ENCODE peak calls at places on chromosomes 2 and 18, in six cellular contexts. One of them, this sample, is unnamed.

GRCh38 chr18:79552696-79553095 is 126.9 kb upstream of the CTDP1 start:
- DNase-seq in adrenal gland: no peak
- DNase-seq in effector memory CD4-positive, alpha-beta T cell: no peak
- DNase-seq in heart left ventricle: peak; percentile 12
- DNase-seq in Panc1: no peak
- DNase-seq in neuronal stem cell: no peak
- DNase-seq in this sample: no peak

GRCh38 chr2:233769260-233769659 is 8.9 kb upstream of the MROH2A start:
- DNase-seq in adrenal gland: no peak
- DNase-seq in effector memory CD4-positive, alpha-beta T cell: no peak
- DNase-seq in heart left ventricle: no peak
- DNase-seq in Panc1: no peak
- DNase-seq in neuronal stem cell: no peak
- DNase-seq in this sample: no peak

GRCh38 chr2:152718909-152719645 is 657 bp downstream of the ARL6IP6 start:
- DNase-seq in adrenal gland: peak; percentile 50
- DNase-seq in effector memory CD4-positive, alpha-beta T cell: no peak
- DNase-seq in heart left ventricle: no peak
- DNase-seq in Panc1: no peak
- DNase-seq in neuronal stem cell: peak; percentile 56
- DNase-seq in this sample: no peak

GRCh38 chr2:173448938-173449471 is 94.3 kb downstream of the CDCA7 start:
- DNase-seq in adrenal gland: peak; percentile 91
- DNase-seq in effector memory CD4-positive, alpha-beta T cell: peak; percentile 2
- DNase-seq in heart left ventricle: peak; percentile 87
- DNase-seq in Panc1: peak; percentile 55
- DNase-seq in neuronal stem cell: peak; percentile 57
- DNase-seq in this sample: peak; percentile 58

GRCh38 chr18:78898635-78899034 is 81.0 kb upstream of the SALL3 start:
- DNase-seq in adrenal gland: no peak
- DNase-seq in effector memory CD4-positive, alpha-beta T cell: no peak
- DNase-seq in heart left ventricle: no peak
- DNase-seq in Panc1: no peak
- DNase-seq in neuronal stem cell: no peak
- DNase-seq in this sample: no peak

GRCh38 chr18:47881752-47882455 is 48.6 kb downstream of the SMAD2 start:
- DNase-seq in adrenal gland: no peak
- DNase-seq in effector memory CD4-positive, alpha-beta T cell: no peak
- DNase-seq in heart left ventricle: no peak
- DNase-seq in Panc1: no peak
- DNase-seq in neuronal stem cell: no peak
- DNase-seq in this sample: no peak

GRCh38 chr2:84938194-84938879 is 32.6 kb upstream of the KCMF1 start:
- DNase-seq in adrenal gland: no peak
- DNase-seq in effector memory CD4-positive, alpha-beta T cell: peak; percentile 6
- DNase-seq in heart left ventricle: no peak
- DNase-seq in Panc1: no peak
- DNase-seq in neuronal stem cell: no peak
- DNase-seq in this sample: no peak

GRCh38 chr2:241118727-241119505 is 16.8 kb upstream of the MTERF4 start:
- DNase-seq in adrenal gland: no peak
- DNase-seq in effector memory CD4-positive, alpha-beta T cell: no peak
- DNase-seq in heart left ventricle: no peak
- DNase-seq in Panc1: no peak
- DNase-seq in neuronal stem cell: no peak
- DNase-seq in this sample: no peak

GRCh38 chr2:51153236-51153635 is 121.3 kb upstream of the NRXN1 start:
- DNase-seq in adrenal gland: no peak
- DNase-seq in effector memory CD4-positive, alpha-beta T cell: no peak
- DNase-seq in heart left ventricle: no peak
- DNase-seq in Panc1: no peak
- DNase-seq in neuronal stem cell: no peak
- DNase-seq in this sample: no peak

GRCh38 chr2:167294031-167294774 is 405.9 kb downstream of the XIRP2 start:
- DNase-seq in adrenal gland: no peak
- DNase-seq in effector memory CD4-positive, alpha-beta T cell: no peak
- DNase-seq in heart left ventricle: no peak
- DNase-seq in Panc1: no peak
- DNase-seq in neuronal stem cell: peak; percentile 23
- DNase-seq in this sample: no peak

DNA sequence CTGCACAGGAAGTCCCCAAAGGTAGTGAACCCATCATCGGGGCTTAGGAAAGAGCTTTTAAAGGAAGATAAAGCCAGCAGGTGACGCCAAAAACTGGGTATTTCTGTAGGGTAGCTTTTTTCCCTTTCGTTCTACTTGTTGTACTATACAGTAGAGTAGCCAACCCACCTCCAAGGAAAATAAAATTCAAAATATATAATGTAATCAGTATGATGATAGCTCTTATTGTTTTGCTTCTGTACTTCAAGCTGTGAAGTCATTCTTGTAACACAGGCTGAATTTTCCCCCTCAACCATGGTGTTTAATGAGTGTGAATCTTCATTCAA is 112.1 kb downstream of the FAM210A start:
- DNase-seq in adrenal gland: no peak
- DNase-seq in effector memory CD4-positive, alpha-beta T cell: no peak
- DNase-seq in heart left ventricle: no peak
- DNase-seq in Panc1: no peak
- DNase-seq in neuronal stem cell: no peak
- DNase-seq in this sample: no peak
- H3K4me1 ChIP-seq in adrenal gland: peaks cover 1% of the 10 kb centered on the region
- H3K4me1 ChIP-seq in effector memory CD4-positive, alpha-beta T cell: peaks cover 53% of the 10 kb centered on the region
- H3K4me1 ChIP-seq in heart left ventricle: peaks cover 66% of the 10 kb centered on the region
- H3K4me1 ChIP-seq in Panc1: no peaks in the 10 kb centered on the region
- H3K4me1 ChIP-seq in neuronal stem cell: peaks cover 15% of the 10 kb centered on the region
- H3K4me1 ChIP-seq in this sample: peaks cover 20% of the 10 kb centered on the region

DNA sequence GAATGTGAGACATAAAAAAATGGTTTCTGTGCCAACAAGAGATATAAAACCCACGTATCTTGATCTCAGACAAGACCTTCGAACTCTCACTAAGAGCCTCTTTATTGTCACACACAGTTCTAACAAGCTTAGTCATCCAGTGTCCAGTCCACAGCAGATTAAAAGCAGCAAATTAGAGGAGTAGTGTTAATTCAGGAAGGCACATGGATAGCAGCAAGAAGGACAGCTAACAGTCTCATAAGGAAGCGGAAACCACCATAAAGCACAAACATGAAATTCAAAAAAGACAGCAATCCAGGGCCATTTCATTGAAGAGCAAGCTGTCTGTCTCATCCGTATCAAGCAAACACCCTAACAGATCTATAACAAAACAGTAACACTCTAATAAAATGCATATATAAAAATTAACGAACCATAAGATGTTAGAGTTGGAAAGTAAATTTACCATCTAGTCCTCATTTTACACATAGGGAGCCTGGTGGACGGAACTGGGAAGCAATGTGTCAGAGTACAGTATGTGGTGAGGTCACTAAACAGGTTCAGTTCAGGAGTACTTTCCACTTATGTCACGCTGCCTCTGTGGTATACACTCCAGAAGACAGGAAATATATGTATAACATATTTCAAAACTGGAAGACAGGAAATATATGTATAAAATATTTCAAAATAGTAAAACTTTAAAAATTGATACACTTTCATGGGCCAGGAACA is 18.3 kb downstream of the AAK1 start:
- DNase-seq in adrenal gland: no peak
- DNase-seq in effector memory CD4-positive, alpha-beta T cell: no peak
- DNase-seq in heart left ventricle: no peak
- DNase-seq in Panc1: no peak
- DNase-seq in neuronal stem cell: no peak
- DNase-seq in this sample: no peak
- H3K4me1 ChIP-seq in adrenal gland: peaks cover 10% of the 10 kb centered on the region
- H3K4me1 ChIP-seq in effector memory CD4-positive, alpha-beta T cell: peaks cover 52% of the 10 kb centered on the region
- H3K4me1 ChIP-seq in heart left ventricle: peaks cover 48% of the 10 kb centered on the region
- H3K4me1 ChIP-seq in Panc1: peaks cover 18% of the 10 kb centered on the region
- H3K4me1 ChIP-seq in neuronal stem cell: no peaks in the 10 kb centered on the region
- H3K4me1 ChIP-seq in this sample: peaks cover 10% of the 10 kb centered on the region

DNA sequence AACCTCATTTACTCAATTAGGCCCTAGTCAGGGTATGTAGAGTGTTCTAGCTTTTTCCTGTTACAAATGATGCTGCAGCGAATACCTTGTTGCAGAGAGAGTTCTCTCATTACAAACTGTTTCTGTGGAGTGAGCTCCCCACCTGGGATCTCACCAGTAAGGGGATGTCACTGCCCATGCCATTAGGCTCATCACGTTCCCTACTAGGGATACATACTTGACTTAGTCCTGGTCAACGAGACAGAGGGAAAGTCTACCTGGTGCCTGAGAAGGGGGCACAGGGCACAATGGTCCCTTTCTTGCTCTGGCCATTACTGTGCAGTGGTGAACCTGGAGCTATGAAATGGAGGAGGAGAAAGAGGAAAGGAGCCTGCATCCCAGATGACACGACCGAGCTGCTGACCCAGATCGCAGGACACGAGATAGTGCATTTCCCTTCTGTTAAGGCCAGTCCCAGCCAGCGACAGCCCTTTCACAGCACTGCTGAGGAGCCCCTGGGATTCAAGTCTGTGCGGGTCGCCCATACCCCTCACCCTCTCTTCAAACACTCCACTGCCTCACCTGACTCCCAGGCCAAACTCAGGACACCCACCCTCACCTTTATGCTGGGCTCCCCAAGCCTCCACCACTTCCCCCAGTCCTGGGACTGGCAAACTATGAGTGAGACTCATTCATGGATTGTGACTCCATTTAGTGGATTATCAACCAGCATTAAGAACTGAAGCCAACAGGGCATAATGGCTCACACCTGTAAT is 16.0 kb downstream of the MALL start:
- DNase-seq in adrenal gland: no peak
- DNase-seq in effector memory CD4-positive, alpha-beta T cell: no peak
- DNase-seq in heart left ventricle: no peak
- DNase-seq in Panc1: no peak
- DNase-seq in neuronal stem cell: no peak
- DNase-seq in this sample: no peak
- H3K4me1 ChIP-seq in adrenal gland: peaks cover 6% of the 10 kb centered on the region
- H3K4me1 ChIP-seq in effector memory CD4-positive, alpha-beta T cell: no peaks in the 10 kb centered on the region
- H3K4me1 ChIP-seq in heart left ventricle: peaks cover 61% of the 10 kb centered on the region
- H3K4me1 ChIP-seq in Panc1: peaks cover 70% of the 10 kb centered on the region
- H3K4me1 ChIP-seq in neuronal stem cell: no peaks in the 10 kb centered on the region
- H3K4me1 ChIP-seq in this sample: peaks cover 12% of the 10 kb centered on the region

GRCh38 chr2:8267103-8267502 is 414.8 kb upstream of the ID2 start:
- DNase-seq in adrenal gland: no peak
- DNase-seq in effector memory CD4-positive, alpha-beta T cell: no peak
- DNase-seq in heart left ventricle: no peak
- DNase-seq in Panc1: no peak
- DNase-seq in neuronal stem cell: no peak
- DNase-seq in this sample: no peak
- H3K4me1 ChIP-seq in adrenal gland: no peaks in the 10 kb centered on the region
- H3K4me1 ChIP-seq in effector memory CD4-positive, alpha-beta T cell: no peaks in the 10 kb centered on the region
- H3K4me1 ChIP-seq in heart left ventricle: no peaks in the 10 kb centered on the region
- H3K4me1 ChIP-seq in Panc1: no peaks in the 10 kb centered on the region
- H3K4me1 ChIP-seq in neuronal stem cell: peaks cover 15% of the 10 kb centered on the region
- H3K4me1 ChIP-seq in this sample: peaks cover 30% of the 10 kb centered on the region

GRCh38 chr2:10812362-10813084 is at the start of gene PDIA6:
- DNase-seq in adrenal gland: peak; percentile 98
- DNase-seq in effector memory CD4-positive, alpha-beta T cell: peak; percentile 87
- DNase-seq in heart left ventricle: peak; percentile 99
- DNase-seq in Panc1: peak; percentile 50
- DNase-seq in neuronal stem cell: peak; percentile 96
- DNase-seq in this sample: peak; percentile 97
- H3K4me1 ChIP-seq in adrenal gland: peaks cover 8% of the 10 kb centered on the region
- H3K4me1 ChIP-seq in effector memory CD4-positive, alpha-beta T cell: peaks cover 24% of the 10 kb centered on the region
- H3K4me1 ChIP-seq in heart left ventricle: peaks cover 43% of the 10 kb centered on the region
- H3K4me1 ChIP-seq in Panc1: peaks cover 20% of the 10 kb centered on the region
- H3K4me1 ChIP-seq in neuronal stem cell: peaks cover 20% of the 10 kb centered on the region
- H3K4me1 ChIP-seq in this sample: peaks cover 17% of the 10 kb centered on the region

GRCh38 chr2:195652916-195653315 is 4.1 kb upstream of the SLC39A10 start:
- DNase-seq in adrenal gland: no peak
- DNase-seq in effector memory CD4-positive, alpha-beta T cell: no peak
- DNase-seq in heart left ventricle: no peak
- DNase-seq in Panc1: no peak
- DNase-seq in neuronal stem cell: no peak
- DNase-seq in this sample: no peak
- H3K4me1 ChIP-seq in adrenal gland: no peaks in the 10 kb centered on the region
- H3K4me1 ChIP-seq in effector memory CD4-positive, alpha-beta T cell: no peaks in the 10 kb centered on the region
- H3K4me1 ChIP-seq in heart left ventricle: no peaks in the 10 kb centered on the region
- H3K4me1 ChIP-seq in Panc1: peaks cover 3% of the 10 kb centered on the region
- H3K4me1 ChIP-seq in neuronal stem cell: peaks cover 2% of the 10 kb centered on the region
- H3K4me1 ChIP-seq in this sample: no peaks in the 10 kb centered on the region

GRCh38 chr2:126657146-126657635 is 1.2 kb downstream of the GYPC start:
- DNase-seq in adrenal gland: peak; percentile 55
- DNase-seq in effector memory CD4-positive, alpha-beta T cell: no peak
- DNase-seq in heart left ventricle: peak; percentile 62
- DNase-seq in Panc1: no peak
- DNase-seq in neuronal stem cell: no peak
- DNase-seq in this sample: peak; percentile 60
- H3K4me1 ChIP-seq in adrenal gland: peaks cover 59% of the 10 kb centered on the region
- H3K4me1 ChIP-seq in effector memory CD4-positive, alpha-beta T cell: peaks cover 38% of the 10 kb centered on the region
- H3K4me1 ChIP-seq in heart left ventricle: peaks cover 67% of the 10 kb centered on the region
- H3K4me1 ChIP-seq in Panc1: peaks cover 30% of the 10 kb centered on the region
- H3K4me1 ChIP-seq in neuronal stem cell: peaks cover 23% of the 10 kb centered on the region
- H3K4me1 ChIP-seq in this sample: peaks cover 7% of the 10 kb centered on the region

GRCh38 chr2:9285385-9285784 is 78.8 kb downstream of the ASAP2 start:
- DNase-seq in adrenal gland: no peak
- DNase-seq in effector memory CD4-positive, alpha-beta T cell: no peak
- DNase-seq in heart left ventricle: no peak
- DNase-seq in Panc1: no peak
- DNase-seq in neuronal stem cell: no peak
- DNase-seq in this sample: no peak
- H3K4me1 ChIP-seq in adrenal gland: no peaks in the 10 kb centered on the region
- H3K4me1 ChIP-seq in effector memory CD4-positive, alpha-beta T cell: no peaks in the 10 kb centered on the region
- H3K4me1 ChIP-seq in heart left ventricle: peaks cover 32% of the 10 kb centered on the region
- H3K4me1 ChIP-seq in Panc1: peaks cover 95% of the 10 kb centered on the region
- H3K4me1 ChIP-seq in neuronal stem cell: no peaks in the 10 kb centered on the region
- H3K4me1 ChIP-seq in this sample: no peaks in the 10 kb centered on the region

GRCh38 chr2:42105330-42106256 is 57.8 kb downstream of the PKDCC start:
- DNase-seq in adrenal gland: peak; percentile 51
- DNase-seq in effector memory CD4-positive, alpha-beta T cell: peak; percentile 62
- DNase-seq in heart left ventricle: peak; percentile 40
- DNase-seq in Panc1: no peak
- DNase-seq in neuronal stem cell: no peak
- DNase-seq in this sample: no peak
- H3K4me1 ChIP-seq in adrenal gland: peaks cover 12% of the 10 kb centered on the region
- H3K4me1 ChIP-seq in effector memory CD4-positive, alpha-beta T cell: peaks cover 89% of the 10 kb centered on the region
- H3K4me1 ChIP-seq in heart left ventricle: peaks cover 39% of the 10 kb centered on the region
- H3K4me1 ChIP-seq in Panc1: peaks cover 30% of the 10 kb centered on the region
- H3K4me1 ChIP-seq in neuronal stem cell: peaks cover 1% of the 10 kb centered on the region
- H3K4me1 ChIP-seq in this sample: peaks cover 46% of the 10 kb centered on the region

This sample was measured in tibial nerve.